ENCODE peak calls at places on chromosomes 6 and 20, in five cellular contexts. P is T follicular helper cell, L is WERI-Rb-1, Y is neural crest cell, E is GM18507. F is an unnamed sample.
A peak's percentile ranks its signal among the peaks of the same experiment; 100 is the strongest.

GRCh38 chr6:75735491-75736186 is 13.4 kb upstream of the MYO6 start:
- DNase-seq in E (no peak), Y (no peak), L (no peak), P (no peak), F (no peak)

GRCh38 chr6:43706788-43707187 is 19.2 kb upstream of the MRPS18A start:
- DNase-seq in L (no peak), P (no peak), Y (no peak), E (no peak), F (no peak)

GRCh38 chr6:119575721-119576120 is 226.2 kb upstream of the MAN1A1 start:
- DNase-seq in Y (no peak), P (no peak), L (no peak), E (no peak), F (no peak)

GRCh38 chr6:3421763-3422456 is 34.9 kb downstream of the SLC22A23 start:
- DNase-seq in L (no peak), Y (no peak), P (no peak), E (no peak), F (no peak)

GRCh38 chr6:42326248-42326647 is 108.6 kb upstream of the MRPS10 start:
- DNase-seq in E (no peak), P (no peak), Y (no peak), L (no peak), F (no peak)

GRCh38 chr20:45515147-45515913 is at the start of gene SPINT3:
- DNase-seq in L (no peak), P (no peak), E (no peak), Y (no peak), F (peak; percentile 42)

GRCh38 chr6:165766026-165766425 is 103.0 kb upstream of the PDE10A start:
- DNase-seq in L (no peak), Y (no peak), P (no peak), E (no peak), F (no peak)

GRCh38 chr6:5827061-5828037 is 179.4 kb downstream of the NRN1 start:
- DNase-seq in Y (no peak), L (no peak), E (no peak), P (no peak), F (no peak)

GRCh38 chr20:19809487-19809886 is 51.4 kb downstream of the RIN2 start:
- DNase-seq in P (no peak), E (no peak), Y (no peak), L (no peak), F (no peak)

GRCh38 chr6:41779793-41780622 is at the start of gene FRS3:
- DNase-seq in L (peak; percentile 100), P (peak; percentile 97), E (peak; percentile 95), Y (peak; percentile 100), F (peak; percentile 99)

GRCh38 chr6:33769248-33769821 is 19.6 kb downstream of the LEMD2 start:
- DNase-seq in Y (no peak), E (no peak), P (no peak), L (peak; percentile 60), F (no peak)

GRCh38 chr20:40564997-40565680 is 123.9 kb downstream of the MAFB start:
- DNase-seq in P (no peak), E (no peak), Y (no peak), L (no peak), F (no peak)

GRCh38 chr6:123742626-123743025 is 61.0 kb upstream of the NKAIN2 start:
- DNase-seq in Y (no peak), L (no peak), E (no peak), P (no peak), F (no peak)

GRCh38 chr20:609371-609964 is 641 bp downstream of the TCF15 start:
- DNase-seq in E (no peak), Y (no peak), P (no peak), L (no peak), F (peak; percentile 37)

GRCh38 chr6:56959938-56960337 is 5.0 kb downstream of the BEND6 start:
- DNase-seq in E (no peak), P (no peak), Y (no peak), L (no peak), F (no peak)

GRCh38 chr6:122381494-122382083 is 17.9 kb upstream of the HSF2 start:
- DNase-seq in L (peak; percentile 51), P (peak; percentile 45), Y (peak; percentile 41), E (no peak), F (no peak)

GRCh38 chr20:3276400-3277015 is 37.5 kb upstream of the SLC4A11 start:
- DNase-seq in E (peak; percentile 11), P (no peak), Y (no peak), L (peak; percentile 54), F (no peak)

GRCh38 chr6:90103056-90103793 is 193.4 kb downstream of the BACH2 start:
- DNase-seq in P (no peak), L (no peak), Y (no peak), E (no peak), F (no peak)

GRCh38 chr6:17439243-17439993 is 46.0 kb downstream of the CAP2 start:
- DNase-seq in E (no peak), Y (no peak), P (no peak), L (no peak), F (no peak)

GRCh38 chr6:132130530-132131298 is 179.5 kb upstream of the CCN2 start:
- DNase-seq in E (no peak), P (no peak), L (no peak), Y (no peak), F (no peak)

GRCh38 chr20:49700411-49701185 is 13.1 kb downstream of the B4GALT5 start:
- DNase-seq in L (no peak), E (no peak), Y (no peak), P (no peak), F (no peak)

GRCh38 chr6:83008631-83009030 is 57.0 kb downstream of the UBE3D start:
- DNase-seq in L (no peak), P (no peak), E (no peak), Y (no peak), F (no peak)

GRCh38 chr6:12586696-12587095 is 129.9 kb upstream of the PHACTR1 start:
- DNase-seq in P (no peak), Y (no peak), E (no peak), L (no peak), F (no peak)

GRCh38 chr20:13212750-13213149 is 8.3 kb upstream of the ISM1 start:
- DNase-seq in E (no peak), P (no peak), L (no peak), Y (no peak), F (no peak)

GRCh38 chr6:2426561-2427340 is 181.3 kb upstream of the GMDS start:
- DNase-seq in P (no peak), Y (no peak), E (no peak), L (no peak), F (no peak)

GRCh38 chr6:12241493-12242214 is 48.5 kb upstream of the EDN1 start:
- DNase-seq in P (no peak), E (no peak), L (no peak), Y (no peak), F (no peak)

GRCh38 chr6:5112065-5112799 is 27.1 kb downstream of the PPP1R3G start:
- DNase-seq in Y (no peak), L (no peak), E (no peak), P (no peak), F (no peak)

GRCh38 chr6:104095661-104096416 is 763.9 kb downstream of the HACE1 start:
- DNase-seq in E (no peak), P (no peak), L (no peak), Y (no peak), F (no peak)

GRCh38 chr6:79127660-79128059 is 49.6 kb upstream of the PHIP start:
- DNase-seq in L (peak; percentile 34), Y (no peak), E (no peak), P (no peak), F (peak; percentile 32)

GRCh38 chr6:154888896-154889295 is 106.2 kb upstream of the TIAM2 start:
- DNase-seq in P (no peak), L (no peak), Y (no peak), E (no peak), F (no peak)

GRCh38 chr6:163750436-163751031 is 336.0 kb downstream of the QKI start:
- DNase-seq in P (no peak), L (no peak), E (no peak), Y (no peak), F (no peak)

GRCh38 chr6:34475167-34476047 is 9.5 kb downstream of the PACSIN1 start:
- DNase-seq in P (no peak), E (no peak), Y (no peak), L (peak; percentile 68), F (no peak)

GRCh38 chr6:95127266-95127665 is 450.1 kb upstream of the MANEA start:
- DNase-seq in Y (no peak), L (no peak), P (no peak), E (no peak), F (no peak)

GRCh38 chr6:92962846-92963245 is 456.5 kb downstream of the EPHA7 start:
- DNase-seq in P (no peak), L (no peak), Y (no peak), E (no peak), F (no peak)

GRCh38 chr6:35733633-35734032 is 3.2 kb upstream of the ARMC12 start:
- DNase-seq in L (no peak), P (no peak), Y (no peak), E (no peak), F (no peak)

GRCh38 chr6:67231092-67231491 is 1404.0 kb upstream of the ADGRB3 start:
- DNase-seq in E (no peak), L (no peak), P (no peak), Y (no peak), F (no peak)